ENCODE peak calls at places on chromosomes 3 and 15, in nine cellular contexts. U is WTC11; W is activated T-cell treated with anti-CD3 and anti-CD28 coated beads for 48 hours; N is MM.1S; K is cardiac fibroblast; S is astrocyte of the spinal cord; M is mesothelial cell of epicardium; J is NCI-H774; H is activated T-helper 9 cell treated with anti-CD3 and anti-CD28 coated beads, Interleukin-2, amount 50 U/mL, for 16 hours. A is an unnamed sample.

GRCh38 chr3:179260949-179261765 is 10.2 kb upstream of the KCNMB3 start:
- DNase-seq in H (peak), S (peak), N (peak), M (peak), W (peak), U (peak), K (peak), J (peak), A (peak)

GRCh38 chr3:98680723-98681122 is 82.4 kb upstream of the ST3GAL6 start:
- DNase-seq in W (no peak), J (no peak), H (no peak), M (no peak), U (no peak), S (peak), N (no peak), K (peak), A (no peak)

GRCh38 chr15:99435761-99436346 is 129.9 kb upstream of the MEF2A start:
- DNase-seq in W (no peak), U (no peak), M (no peak), S (no peak), N (no peak), H (no peak), K (no peak), J (no peak), A (no peak)

GRCh38 chr3:174101244-174101643 is 703.7 kb downstream of the NLGN1 start:
- DNase-seq in H (no peak), W (no peak), M (no peak), S (no peak), N (peak), U (no peak), J (peak), K (no peak), A (peak)

GRCh38 chr15:59611277-59612260 is at the start of gene GCNT3:
- DNase-seq in W (no peak), S (peak), U (no peak), J (no peak), H (no peak), K (peak), N (no peak), M (no peak), A (no peak)

GRCh38 chr3:52043750-52044149 is 12.6 kb downstream of the DUSP7 start:
- DNase-seq in M (no peak), W (no peak), K (no peak), N (no peak), U (no peak), H (no peak), J (no peak), S (no peak), A (no peak)

GRCh38 chr15:56207092-56207491 is 36.6 kb downstream of the RFX7 start:
- DNase-seq in U (no peak), W (no peak), N (peak), H (no peak), S (no peak), J (no peak), K (no peak), M (no peak), A (no peak)

GRCh38 chr3:43879166-43879565 is 188.4 kb downstream of the ABHD5 start:
- DNase-seq in N (peak), U (peak), J (no peak), K (peak), W (no peak), S (no peak), H (no peak), M (no peak), A (no peak)

GRCh38 chr3:141286856-141287255 is 55.2 kb downstream of the PXYLP1 start:
- DNase-seq in J (no peak), M (no peak), K (no peak), H (no peak), S (no peak), W (no peak), N (no peak), U (no peak), A (no peak)

GRCh38 chr3:16177962-16178627 is 3.6 kb downstream of the GALNT15 start:
- DNase-seq in W (peak), M (peak), N (peak), U (peak), S (peak), K (peak), J (no peak), H (peak), A (peak)

GRCh38 chr3:171753025-171753472 is 57.2 kb downstream of the PLD1 start:
- DNase-seq in S (no peak), H (no peak), K (peak), N (no peak), U (no peak), J (no peak), W (no peak), M (no peak), A (no peak)

GRCh38 chr3:11784962-11785361 is 61.7 kb downstream of the TAMM41 start:
- DNase-seq in J (no peak), N (no peak), K (no peak), H (no peak), S (no peak), U (no peak), M (no peak), W (no peak), A (no peak)

GRCh38 chr3:30343067-30343831 is 263.2 kb upstream of the TGFBR2 start:
- DNase-seq in W (no peak), J (no peak), U (no peak), M (no peak), H (no peak), N (no peak), K (peak), S (no peak), A (peak)

A was measured in lung microvascular endothelial cell.